ENCODE peak calls at places on chromosomes 2 and 18, in four cellular contexts. R is transverse colon, L is GM06990, S is foreskin keratinocyte. Q is an unnamed sample.
A peak's percentile ranks its signal among the peaks of the same experiment; 100 is the strongest.

GRCh38 chr2:100580474-100581264 is 17.9 kb downstream of the PDCL3 start:
- DNase-seq in S (no peak), R (peak; percentile 40), L (peak; percentile 75), Q (peak; percentile 59)

GRCh38 chr2:100222844-100223243 is 80.5 kb upstream of the AFF3 start:
- DNase-seq in L (no peak), S (no peak), R (no peak), Q (no peak)

GRCh38 chr18:61322265-61322873 is 10.9 kb upstream of the CDH20 start:
- DNase-seq in R (peak; percentile 64), L (peak; percentile 19), S (no peak), Q (peak; percentile 69)

GRCh38 chr2:195304310-195304709 is 352.7 kb upstream of the SLC39A10 start:
- DNase-seq in S (no peak), L (no peak), R (no peak), Q (no peak)

GRCh38 chr18:8607776-8608682 is 1.2 kb upstream of the RAB12 start:
- DNase-seq in S (no peak), L (peak; percentile 50), R (no peak), Q (no peak)

GRCh38 chr2:140108706-140109472 is 1328.7 kb upstream of the NXPH2 start:
- DNase-seq in L (no peak), R (no peak), S (no peak), Q (no peak)

GRCh38 chr18:80253871-80254492 is 6.7 kb upstream of the PARD6G start:
- DNase-seq in L (no peak), S (no peak), R (no peak), Q (no peak)

GRCh38 chr18:30280861-30281470 is 761.6 kb downstream of the DSC3 start:
- DNase-seq in R (no peak), L (no peak), S (peak; percentile 44), Q (no peak)

GRCh38 chr2:149648282-149649030 is 60.9 kb upstream of the MMADHC start:
- DNase-seq in R (no peak), S (peak; percentile 95), L (no peak), Q (no peak)

GRCh38 chr2:10873790-10874437 is 37.8 kb upstream of the KCNF1 start:
- DNase-seq in L (peak; percentile 45), S (peak; percentile 23), R (no peak), Q (peak; percentile 37)

GRCh38 chr2:231460073-231460861 is 4.0 kb downstream of the NCL start:
- DNase-seq in L (no peak), R (no peak), S (no peak), Q (no peak)

GRCh38 chr2:219018286-219018685 is 23.0 kb downstream of the CFAP65 start:
- DNase-seq in R (no peak), S (no peak), L (no peak), Q (no peak)

GRCh38 chr18:24413148-24413547 is 13.3 kb upstream of the IMPACT start:
- DNase-seq in R (no peak), S (no peak), L (no peak), Q (no peak)

GRCh38 chr2:133264951-133265949 is 303.0 kb downstream of the NCKAP5 start:
- DNase-seq in R (peak; percentile 18), L (peak; percentile 2), S (no peak), Q (no peak)

GRCh38 chr18:68519341-68519740 is 195.6 kb downstream of the TMX3 start:
- DNase-seq in S (no peak), L (no peak), R (no peak), Q (no peak)

GRCh38 chr18:3177902-3178687 is 41.7 kb downstream of the MYOM1 start:
- DNase-seq in R (peak; percentile 63), S (no peak), L (peak; percentile 85), Q (peak; percentile 78)

GRCh38 chr18:56096861-56097260 is 508.9 kb upstream of the TCF4 start:
- DNase-seq in L (no peak), R (no peak), S (no peak), Q (no peak)

GRCh38 chr18:41989508-41989907 is 34.5 kb downstream of the PIK3C3 start:
- DNase-seq in L (no peak), R (no peak), S (no peak), Q (no peak)

GRCh38 chr18:6271585-6271984 is 143.1 kb downstream of the L3MBTL4 start:
- DNase-seq in R (no peak), S (no peak), L (no peak), Q (no peak)

GRCh38 chr2:38057651-38058410 is 18.1 kb downstream of the CYP1B1 start:
- DNase-seq in S (no peak), R (no peak), L (no peak), Q (no peak)

DNA sequence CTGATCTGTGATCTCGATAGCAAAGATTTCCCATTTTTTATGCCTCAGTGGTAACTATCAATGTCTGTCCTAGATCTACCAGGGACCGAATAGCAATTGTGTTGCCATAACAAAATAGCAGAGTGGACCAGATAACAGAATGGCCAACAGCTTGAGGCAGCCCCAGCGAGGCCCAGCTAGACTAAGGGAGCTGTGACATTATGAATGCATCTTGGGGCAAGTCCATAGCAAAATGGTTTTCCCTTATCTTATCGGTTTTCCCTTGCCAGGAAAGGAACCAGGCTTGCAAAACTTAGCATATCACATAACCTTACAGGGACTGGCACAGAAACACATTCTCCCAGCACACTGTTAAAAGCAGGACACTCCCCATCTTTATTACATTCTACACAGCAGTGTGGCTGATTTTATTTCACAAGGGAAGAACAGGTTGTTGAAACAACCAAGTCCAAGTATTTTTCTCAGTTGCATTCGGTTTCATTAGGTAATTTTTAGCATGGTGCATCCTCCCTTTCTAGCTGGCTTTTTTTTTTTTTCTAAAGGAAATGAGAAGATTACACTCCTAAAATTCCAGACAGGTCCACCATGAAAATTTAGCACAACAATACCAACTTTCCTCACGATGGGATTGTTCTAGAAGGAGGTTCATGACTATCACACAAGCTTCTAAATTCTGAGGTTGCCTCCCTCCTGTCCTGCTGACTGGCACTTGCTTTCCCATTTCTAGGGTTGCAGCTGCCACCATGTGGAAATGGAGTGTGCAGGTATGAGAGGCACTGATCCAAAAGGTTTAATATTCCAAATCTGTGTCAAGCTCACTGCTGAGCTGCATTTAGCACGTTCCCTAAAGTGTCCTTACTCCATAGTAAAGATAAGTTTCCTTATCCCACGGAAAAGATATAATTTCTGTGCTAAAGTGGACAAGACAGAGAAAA is 97.0 kb upstream of the SLC35G4 start:
- DNase-seq in S (no peak), R (no peak), L (no peak), Q (no peak)
- TF ChIP-seq CTCF in S (peak; percentile 52), R (no peak), L (no peak), Q (peak; percentile 42)

DNA sequence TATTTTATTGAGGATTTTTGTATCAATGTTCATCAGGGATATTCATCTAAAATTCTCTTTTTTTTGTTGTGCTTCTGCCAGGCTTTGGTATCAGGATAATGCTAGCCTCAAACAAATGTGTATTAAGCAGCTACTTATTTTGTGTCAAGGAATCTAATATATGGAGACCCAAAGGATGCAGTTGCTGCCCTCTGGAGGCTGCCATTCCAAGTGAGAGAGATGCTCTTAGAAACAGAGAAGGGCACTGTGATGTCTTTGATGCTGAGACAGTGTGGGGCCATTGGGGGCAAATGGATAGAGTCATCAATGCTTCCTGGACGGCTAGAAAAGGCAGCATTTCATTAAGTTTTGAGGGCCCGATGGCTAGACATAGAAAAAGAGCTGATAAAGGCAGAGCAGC is 292.6 kb downstream of the SETBP1 start:
- DNase-seq in S (no peak), L (no peak), R (no peak), Q (no peak)
- TF ChIP-seq CTCF in S (peak; percentile 49), L (peak; percentile 44), R (no peak), Q (peak; percentile 43)

GRCh38 chr2:238750212-238750904 is 97.5 kb upstream of the TWIST2 start:
- DNase-seq in R (no peak), S (no peak), L (no peak), Q (no peak)

GRCh38 chr2:238754259-238754658 is 93.6 kb upstream of the TWIST2 start:
- DNase-seq in L (no peak), S (no peak), R (no peak), Q (no peak)
- TF ChIP-seq CTCF in L (no peak), S (no peak), R (no peak), Q (no peak)

DNA sequence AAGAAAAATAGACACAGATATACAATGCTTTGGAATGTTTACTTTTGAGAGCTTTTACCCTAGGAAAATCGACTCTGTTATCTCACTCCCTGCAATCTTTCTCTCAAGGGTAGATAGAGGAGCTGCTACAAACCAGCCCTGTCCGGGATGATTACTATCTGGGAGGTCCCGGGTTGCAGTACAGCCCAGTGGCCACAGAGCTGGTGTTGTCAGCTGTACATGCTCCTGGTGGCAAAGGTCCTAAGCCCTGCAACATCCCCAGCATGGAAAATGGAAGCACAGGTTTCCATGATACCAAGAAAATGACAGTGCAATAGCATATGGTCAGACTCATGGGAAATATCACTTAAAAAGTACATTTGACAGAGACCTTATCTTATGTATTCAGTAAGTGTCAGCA is 570.5 kb upstream of the SOX11 start:
- DNase-seq in S (no peak), R (no peak), L (no peak), Q (no peak)
- TF ChIP-seq CTCF in S (no peak), R (no peak), L (no peak), Q (no peak)

GRCh38 chr2:26500406-26500805 is 22.5 kb upstream of the OTOF start:
- DNase-seq in L (no peak), R (no peak), S (no peak), Q (no peak)

GRCh38 chr2:26506279-26506678 is 28.4 kb upstream of the OTOF start:
- DNase-seq in R (no peak), S (no peak), L (no peak), Q (no peak)

GRCh38 chr2:26504002-26504401 is 26.1 kb upstream of the OTOF start:
- DNase-seq in L (no peak), S (no peak), R (no peak), Q (no peak)

GRCh38 chr2:26509141-26509540 is 31.2 kb upstream of the OTOF start:
- DNase-seq in R (no peak), L (no peak), S (no peak), Q (no peak)

DNA sequence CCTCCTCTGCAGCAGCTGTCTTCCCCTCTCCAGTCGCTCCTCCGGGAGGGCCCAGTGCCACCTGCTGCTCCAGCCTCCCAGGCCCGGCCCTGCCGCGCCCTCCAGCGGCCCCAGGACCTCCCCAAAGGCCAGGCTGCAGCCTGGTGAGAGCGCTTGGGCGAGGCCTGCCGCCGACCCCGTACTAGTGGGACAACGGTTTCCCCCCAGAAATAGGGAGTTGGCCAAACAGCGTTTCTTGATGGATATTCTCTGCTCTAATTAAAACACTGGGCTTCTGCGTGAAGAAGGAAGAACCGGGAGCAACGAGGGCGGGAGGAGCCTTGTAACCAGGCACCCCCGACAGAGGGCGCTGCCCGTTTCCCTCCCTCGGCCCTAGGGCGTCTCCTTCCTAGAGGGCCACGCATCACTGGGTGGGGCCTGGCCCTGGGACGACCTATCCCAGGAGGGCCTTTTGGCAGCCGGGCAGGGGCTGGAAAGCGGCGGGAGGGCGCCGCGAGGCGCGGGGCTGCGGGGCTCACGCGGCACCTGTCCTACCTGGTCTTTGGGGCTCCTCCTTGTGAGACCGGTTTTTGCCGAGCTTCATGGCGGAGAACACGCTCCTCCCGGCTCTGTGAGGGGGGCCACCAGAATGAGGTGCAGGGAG is 25.4 kb upstream of the OTOF start:
- DNase-seq in S (peak; percentile 21), R (peak; percentile 85), L (peak; percentile 52), Q (peak; percentile 92)
- TF ChIP-seq CTCF in S (peak; percentile 92), R (peak; percentile 69), L (peak; percentile 81), Q (peak; percentile 82)